ENCODE peak calls at places on chromosomes 11 and 22, in six cellular contexts. S, P, G, D, B and O are unnamed samples.

GRCh38 chr11:122045181-122045586 is 70.8 kb downstream of the BLID start:
- DNase-seq in S (no peak), P (no peak), G (no peak), D (peak; percentile 49), B (no peak), O (no peak)

GRCh38 chr11:7278314-7278917 is 26.7 kb downstream of the SYT9 start:
- DNase-seq in S (peak; percentile 40), P (no peak), G (no peak), D (peak; percentile 56), B (no peak), O (peak; percentile 23)

GRCh38 chr11:134696455-134696854 is 284.4 kb upstream of the B3GAT1 start:
- DNase-seq in S (no peak), P (no peak), G (no peak), D (no peak), B (no peak), O (no peak)

GRCh38 chr22:45064313-45065268 is 54.8 kb upstream of the PHF21B start:
- DNase-seq in S (peak; percentile 82), P (no peak), G (no peak), D (peak; percentile 71), B (no peak), O (no peak)

GRCh38 chr11:63592975-63593395 is 21.2 kb downstream of the PLAAT3 start:
- DNase-seq in S (no peak), P (no peak), G (no peak), D (peak; percentile 56), B (no peak), O (no peak)

GRCh38 chr11:13668102-13668956 is at the start of gene FAR1:
- DNase-seq in S (peak; percentile 96), P (peak; percentile 98), G (peak; percentile 97), D (peak; percentile 99), B (peak; percentile 96), O (peak; percentile 98)

GRCh38 chr22:44341431-44342346 is 28.9 kb upstream of the SHISAL1 start:
- DNase-seq in S (no peak), P (no peak), G (no peak), D (peak; percentile 43), B (no peak), O (no peak)

GRCh38 chr11:93767018-93767417 is 17.1 kb upstream of the MED17 start:
- DNase-seq in S (no peak), P (no peak), G (no peak), D (no peak), B (no peak), O (no peak)

GRCh38 chr22:44609589-44609988 is 92.4 kb upstream of the PRR5 start:
- DNase-seq in S (no peak), P (no peak), G (no peak), D (no peak), B (no peak), O (no peak)